ENCODE peak calls at places on chromosomes 3 and 15, in four cellular contexts. One of them, this sample, is unnamed.

GRCh38 chr3:67401911-67402310 is 252.5 kb downstream of the SUCLG2 start:
- DNase-seq in choroid plexus epithelial cell: no peak
- DNase-seq in stomach: no peak
- DNase-seq in cardiac muscle cell: no peak
- DNase-seq in this sample: no peak

GRCh38 chr15:26882112-26882511 is 15.2 kb downstream of the GABRA5 start:
- DNase-seq in choroid plexus epithelial cell: no peak
- DNase-seq in stomach: no peak
- DNase-seq in cardiac muscle cell: no peak
- DNase-seq in this sample: no peak

GRCh38 chr3:138463724-138464489 is 29.5 kb downstream of the ESYT3 start:
- DNase-seq in choroid plexus epithelial cell: no peak
- DNase-seq in stomach: no peak
- DNase-seq in cardiac muscle cell: peak
- DNase-seq in this sample: no peak

GRCh38 chr3:41236198-41236597 is 36.9 kb downstream of the CTNNB1 start:
- DNase-seq in choroid plexus epithelial cell: no peak
- DNase-seq in stomach: no peak
- DNase-seq in cardiac muscle cell: no peak
- DNase-seq in this sample: no peak

GRCh38 chr15:31265090-31265870 is 61.4 kb upstream of the KLF13 start:
- DNase-seq in choroid plexus epithelial cell: no peak
- DNase-seq in stomach: peak
- DNase-seq in cardiac muscle cell: no peak
- DNase-seq in this sample: peak

GRCh38 chr15:39242345-39242744 is 338.5 kb upstream of the THBS1 start:
- DNase-seq in choroid plexus epithelial cell: no peak
- DNase-seq in stomach: no peak
- DNase-seq in cardiac muscle cell: peak
- DNase-seq in this sample: no peak

GRCh38 chr15:43185161-43186002 is at the start of gene CCNDBP1:
- DNase-seq in choroid plexus epithelial cell: peak
- DNase-seq in stomach: peak
- DNase-seq in cardiac muscle cell: peak
- DNase-seq in this sample: peak

GRCh38 chr3:167874667-167875372 is 139.3 kb downstream of the SERPINI1 start:
- DNase-seq in choroid plexus epithelial cell: no peak
- DNase-seq in stomach: no peak
- DNase-seq in cardiac muscle cell: no peak
- DNase-seq in this sample: peak

GRCh38 chr3:188214442-188214841 is 60.5 kb downstream of the LPP start:
- DNase-seq in choroid plexus epithelial cell: no peak
- DNase-seq in stomach: no peak
- DNase-seq in cardiac muscle cell: no peak
- DNase-seq in this sample: no peak

GRCh38 chr15:29937956-29938355 is 115.7 kb upstream of the TJP1 start:
- DNase-seq in choroid plexus epithelial cell: peak
- DNase-seq in stomach: no peak
- DNase-seq in cardiac muscle cell: peak
- DNase-seq in this sample: no peak

GRCh38 chr15:85865070-85865684 is 70.5 kb upstream of the KLHL25 start:
- DNase-seq in choroid plexus epithelial cell: peak
- DNase-seq in stomach: no peak
- DNase-seq in cardiac muscle cell: peak
- DNase-seq in this sample: peak

GRCh38 chr15:67510597-67511225 is 10.2 kb upstream of the C15orf61 start:
- DNase-seq in choroid plexus epithelial cell: peak
- DNase-seq in stomach: no peak
- DNase-seq in cardiac muscle cell: peak
- DNase-seq in this sample: no peak

GRCh38 chr15:68564173-68564572 is 14.6 kb upstream of the CORO2B start:
- DNase-seq in choroid plexus epithelial cell: no peak
- DNase-seq in stomach: no peak
- DNase-seq in cardiac muscle cell: no peak
- DNase-seq in this sample: no peak

GRCh38 chr15:68484696-68485400 is 52.9 kb upstream of the ITGA11 start:
- DNase-seq in choroid plexus epithelial cell: peak
- DNase-seq in stomach: no peak
- DNase-seq in cardiac muscle cell: peak
- DNase-seq in this sample: no peak

GRCh38 chr3:128435058-128435457 is 31.6 kb downstream of the DNAJB8 start:
- DNase-seq in choroid plexus epithelial cell: no peak
- DNase-seq in stomach: peak
- DNase-seq in cardiac muscle cell: no peak
- DNase-seq in this sample: no peak

GRCh38 chr15:53059273-53060043 is 269.3 kb upstream of the ONECUT1 start:
- DNase-seq in choroid plexus epithelial cell: no peak
- DNase-seq in stomach: no peak
- DNase-seq in cardiac muscle cell: no peak
- DNase-seq in this sample: no peak

GRCh38 chr15:38554354-38554753 is 10.3 kb downstream of the RASGRP1 start:
- DNase-seq in choroid plexus epithelial cell: peak
- DNase-seq in stomach: no peak
- DNase-seq in cardiac muscle cell: no peak
- DNase-seq in this sample: no peak

GRCh38 chr3:50572801-50573371 is 3.6 kb downstream of the HEMK1 start:
- DNase-seq in choroid plexus epithelial cell: no peak
- DNase-seq in stomach: no peak
- DNase-seq in cardiac muscle cell: no peak
- DNase-seq in this sample: no peak

GRCh38 chr3:171231361-171231760 is 204.8 kb upstream of the SLC2A2 start:
- DNase-seq in choroid plexus epithelial cell: no peak
- DNase-seq in stomach: no peak
- DNase-seq in cardiac muscle cell: no peak
- DNase-seq in this sample: no peak

GRCh38 chr3:50238549-50239026 is 2.6 kb downstream of the GNAI2 start:
- DNase-seq in choroid plexus epithelial cell: no peak
- DNase-seq in stomach: peak
- DNase-seq in cardiac muscle cell: no peak
- DNase-seq in this sample: peak

GRCh38 chr3:128585189-128585588 is 65.4 kb downstream of the RPN1 start:
- DNase-seq in choroid plexus epithelial cell: no peak
- DNase-seq in stomach: no peak
- DNase-seq in cardiac muscle cell: no peak
- DNase-seq in this sample: no peak

GRCh38 chr3:79906106-79906505 is 138.3 kb upstream of the ROBO1 start:
- DNase-seq in choroid plexus epithelial cell: peak
- DNase-seq in stomach: no peak
- DNase-seq in cardiac muscle cell: peak
- DNase-seq in this sample: no peak

GRCh38 chr3:15581471-15582394 is 19.6 kb downstream of the HACL1 start:
- DNase-seq in choroid plexus epithelial cell: no peak
- DNase-seq in stomach: no peak
- DNase-seq in cardiac muscle cell: no peak
- DNase-seq in this sample: no peak

GRCh38 chr15:39365873-39366272 is 215.0 kb upstream of the THBS1 start:
- DNase-seq in choroid plexus epithelial cell: no peak
- DNase-seq in stomach: no peak
- DNase-seq in cardiac muscle cell: no peak
- DNase-seq in this sample: no peak

GRCh38 chr15:64763021-64763420 is 12.4 kb downstream of the RBPMS2 start:
- DNase-seq in choroid plexus epithelial cell: no peak
- DNase-seq in stomach: no peak
- DNase-seq in cardiac muscle cell: no peak
- DNase-seq in this sample: no peak

GRCh38 chr3:45962033-45962432 is 18.8 kb downstream of the CXCR6 start:
- DNase-seq in choroid plexus epithelial cell: no peak
- DNase-seq in stomach: no peak
- DNase-seq in cardiac muscle cell: no peak
- DNase-seq in this sample: peak

GRCh38 chr15:93018574-93018973 is 70.4 kb downstream of the RGMA start:
- DNase-seq in choroid plexus epithelial cell: peak
- DNase-seq in stomach: no peak
- DNase-seq in cardiac muscle cell: peak
- DNase-seq in this sample: no peak

GRCh38 chr3:104952587-104952986 is 414.1 kb upstream of the ALCAM start:
- DNase-seq in choroid plexus epithelial cell: peak
- DNase-seq in stomach: peak
- DNase-seq in cardiac muscle cell: peak
- DNase-seq in this sample: no peak

GRCh38 chr3:54714035-54714434 is 213.8 kb downstream of the LRTM1 start:
- DNase-seq in choroid plexus epithelial cell: no peak
- DNase-seq in stomach: no peak
- DNase-seq in cardiac muscle cell: peak
- DNase-seq in this sample: no peak

GRCh38 chr3:143066033-143066432 is 53.5 kb upstream of the CHST2 start:
- DNase-seq in choroid plexus epithelial cell: no peak
- DNase-seq in stomach: no peak
- DNase-seq in cardiac muscle cell: no peak
- DNase-seq in this sample: no peak

GRCh38 chr3:38636464-38636863 is 13.0 kb downstream of the SCN5A start:
- DNase-seq in choroid plexus epithelial cell: no peak
- DNase-seq in stomach: no peak
- DNase-seq in cardiac muscle cell: no peak
- DNase-seq in this sample: no peak

GRCh38 chr3:69770976-69771634 is 31.8 kb downstream of the MITF start:
- DNase-seq in choroid plexus epithelial cell: peak
- DNase-seq in stomach: no peak
- DNase-seq in cardiac muscle cell: no peak
- DNase-seq in this sample: no peak

GRCh38 chr15:59833366-59833765 is 144.2 kb upstream of the BNIP2 start:
- DNase-seq in choroid plexus epithelial cell: no peak
- DNase-seq in stomach: no peak
- DNase-seq in cardiac muscle cell: no peak
- DNase-seq in this sample: no peak

GRCh38 chr3:100401674-100402036 is 316 bp downstream of the LNP1 start:
- DNase-seq in choroid plexus epithelial cell: peak
- DNase-seq in stomach: no peak
- DNase-seq in cardiac muscle cell: peak
- DNase-seq in this sample: peak

GRCh38 chr3:46717447-46718231 is at the start of gene PRSS50:
- DNase-seq in choroid plexus epithelial cell: no peak
- DNase-seq in stomach: peak
- DNase-seq in cardiac muscle cell: peak
- DNase-seq in this sample: peak

GRCh38 chr15:39684215-39684614 is 98.4 kb downstream of the FSIP1 start:
- DNase-seq in choroid plexus epithelial cell: no peak
- DNase-seq in stomach: no peak
- DNase-seq in cardiac muscle cell: no peak
- DNase-seq in this sample: no peak

GRCh38 chr3:72657666-72658065 is 190.6 kb downstream of the SHQ1 start:
- DNase-seq in choroid plexus epithelial cell: no peak
- DNase-seq in stomach: no peak
- DNase-seq in cardiac muscle cell: no peak
- DNase-seq in this sample: no peak
- TF ChIP-seq CTCF in choroid plexus epithelial cell: no peak
- TF ChIP-seq CTCF in stomach: no peak
- TF ChIP-seq CTCF in cardiac muscle cell: no peak
- TF ChIP-seq CTCF in this sample: no peak

DNA sequence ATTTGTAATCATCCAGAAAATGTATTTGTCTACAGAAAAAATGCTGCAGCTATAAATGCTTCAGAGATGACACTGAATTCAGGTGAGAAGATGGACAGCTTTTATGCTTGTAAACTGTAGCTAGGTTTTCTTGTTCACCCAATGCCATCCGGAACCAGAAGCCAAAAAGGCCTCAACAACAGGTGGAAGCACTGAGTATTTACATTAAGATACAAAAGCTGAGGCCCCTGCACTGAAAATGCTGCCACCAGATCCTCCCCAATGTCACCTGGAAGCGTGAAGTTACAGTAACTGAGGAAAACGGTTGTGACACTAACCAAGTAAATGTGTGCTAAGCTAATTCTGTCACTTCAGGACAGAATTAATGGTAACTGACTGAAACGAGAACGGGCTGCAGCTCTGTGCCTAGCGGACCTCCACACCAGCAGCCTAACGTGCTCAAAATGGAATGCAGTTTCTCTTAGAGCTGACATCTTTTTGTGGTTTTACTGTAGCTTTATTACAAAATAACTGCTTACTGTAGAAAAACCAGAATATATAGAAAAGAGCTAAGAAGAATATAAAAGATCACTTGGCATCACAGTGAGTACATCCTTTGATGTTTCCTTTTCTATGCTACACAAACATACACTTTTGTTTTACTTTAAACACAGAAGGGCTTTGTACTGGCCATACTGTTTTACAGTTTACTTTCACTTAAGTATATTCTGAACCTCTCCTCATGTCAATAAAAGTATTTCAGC is 7.6 kb downstream of the CHSY1 start:
- DNase-seq in choroid plexus epithelial cell: peak
- DNase-seq in stomach: no peak
- DNase-seq in cardiac muscle cell: no peak
- DNase-seq in this sample: peak
- H3K4me3 ChIP-seq in choroid plexus epithelial cell: no peak
- H3K4me3 ChIP-seq in stomach: no peak
- H3K4me3 ChIP-seq in cardiac muscle cell: no peak
- H3K4me3 ChIP-seq in this sample: no peak

GRCh38 chr3:157064402-157064801 is 95.5 kb downstream of the CCNL1 start:
- DNase-seq in choroid plexus epithelial cell: no peak
- DNase-seq in stomach: no peak
- DNase-seq in cardiac muscle cell: no peak
- DNase-seq in this sample: peak

GRCh38 chr3:157063926-157064325 is 96.0 kb downstream of the CCNL1 start:
- DNase-seq in choroid plexus epithelial cell: peak
- DNase-seq in stomach: no peak
- DNase-seq in cardiac muscle cell: peak
- DNase-seq in this sample: no peak

GRCh38 chr3:157065201-157065600 is 94.7 kb downstream of the CCNL1 start:
- DNase-seq in choroid plexus epithelial cell: no peak
- DNase-seq in stomach: no peak
- DNase-seq in cardiac muscle cell: no peak
- DNase-seq in this sample: no peak

GRCh38 chr3:157067114-157067513 is 92.8 kb downstream of the CCNL1 start:
- DNase-seq in choroid plexus epithelial cell: no peak
- DNase-seq in stomach: no peak
- DNase-seq in cardiac muscle cell: no peak
- DNase-seq in this sample: no peak

DNA sequence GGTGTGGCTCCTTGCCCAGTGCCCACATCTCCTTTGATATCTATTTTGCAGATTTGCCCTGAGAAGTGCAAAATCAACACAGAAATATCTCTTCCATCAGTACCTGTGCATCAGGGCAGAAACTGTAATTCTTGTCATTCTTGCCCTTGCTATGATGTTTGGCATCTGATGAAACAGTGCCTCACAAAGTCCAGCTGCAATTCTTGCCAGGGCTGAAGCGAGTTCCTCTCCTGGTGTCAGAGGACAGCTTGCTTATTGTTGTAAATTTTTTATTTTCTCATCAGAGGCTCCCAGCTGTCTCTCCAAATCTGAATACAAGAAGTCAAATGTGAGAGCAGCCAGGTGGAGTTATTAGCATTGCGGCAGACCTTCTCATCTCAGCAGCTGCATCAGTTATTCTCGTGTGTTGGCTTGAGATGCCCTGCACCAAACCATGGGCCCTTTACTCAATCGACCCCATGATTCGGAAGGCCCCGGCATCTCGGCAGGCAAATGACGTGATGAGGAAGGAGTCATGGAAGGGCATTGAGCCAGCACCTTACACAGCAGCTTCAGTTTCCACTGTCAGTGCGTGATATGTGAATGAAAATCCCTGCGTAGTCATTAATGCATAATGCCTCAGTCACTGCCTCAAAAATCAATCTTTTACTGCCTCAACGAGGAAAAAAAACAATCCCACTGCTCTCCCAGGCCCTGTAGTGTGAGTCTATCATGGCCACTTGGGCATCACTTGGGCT is 93.4 kb downstream of the CCNL1 start:
- DNase-seq in choroid plexus epithelial cell: no peak
- DNase-seq in stomach: no peak
- DNase-seq in cardiac muscle cell: peak
- DNase-seq in this sample: no peak
- TF ChIP-seq CTCF in choroid plexus epithelial cell: no peak
- TF ChIP-seq CTCF in stomach: no peak
- TF ChIP-seq CTCF in cardiac muscle cell: no peak
- TF ChIP-seq CTCF in this sample: no peak

GRCh38 chr3:112640333-112640863 is 545 bp downstream of the CCDC80 start:
- DNase-seq in choroid plexus epithelial cell: peak
- DNase-seq in stomach: no peak
- DNase-seq in cardiac muscle cell: peak
- DNase-seq in this sample: no peak
- H3K4me3 ChIP-seq in choroid plexus epithelial cell: peak
- H3K4me3 ChIP-seq in stomach: peak
- H3K4me3 ChIP-seq in cardiac muscle cell: peak
- H3K4me3 ChIP-seq in this sample: peak